ENCODE peak calls at places on chromosomes 1 and 21, in six cellular contexts. W is endothelial cell, L is left lung, I is mesothelial cell of epicardium, J is RWPE1, P is aorta. F is an unnamed sample.

GRCh38 chr1:195326325-195326724 is 1281.9 kb downstream of the KCNT2 start:
- DNase-seq in J (no peak), I (no peak), P (no peak), W (no peak), L (no peak), F (no peak)

GRCh38 chr1:247465796-247466195 is 7.9 kb upstream of the OR2B11 start:
- DNase-seq in P (no peak), L (no peak), W (no peak), J (no peak), I (no peak), F (no peak)

GRCh38 chr1:159853417-159853816 is 9.0 kb downstream of the VSIG8 start:
- DNase-seq in W (no peak), P (no peak), L (no peak), I (no peak), J (no peak), F (no peak)

GRCh38 chr1:30058966-30059365 is 664.4 kb downstream of the MATN1 start:
- DNase-seq in W (no peak), J (peak), P (no peak), L (no peak), I (no peak), F (no peak)

GRCh38 chr1:184025242-184025675 is 12.3 kb downstream of the COLGALT2 start:
- DNase-seq in W (no peak), P (peak), L (no peak), J (no peak), I (no peak), F (no peak)

GRCh38 chr1:88985033-88985432 is 7.4 kb downstream of the KYAT3 start:
- DNase-seq in P (no peak), I (no peak), L (no peak), W (no peak), J (peak), F (no peak)

GRCh38 chr1:64451449-64451848 is 18.5 kb upstream of the CACHD1 start:
- DNase-seq in P (no peak), W (no peak), I (no peak), J (no peak), L (no peak), F (no peak)

GRCh38 chr1:20266141-20266540 is 24.5 kb upstream of the VWA5B1 start:
- DNase-seq in I (no peak), W (no peak), L (no peak), P (no peak), J (no peak), F (no peak)

GRCh38 chr21:39385299-39386145 is 36.6 kb upstream of the HMGN1 start:
- DNase-seq in I (no peak), L (peak), W (peak), P (peak), J (no peak), F (peak)

GRCh38 chr1:221292652-221293051 is 413.4 kb downstream of the HLX start:
- DNase-seq in L (no peak), J (no peak), I (no peak), W (no peak), P (no peak), F (no peak)

GRCh38 chr1:198880397-198880796 is 241.6 kb downstream of the PTPRC start:
- DNase-seq in J (no peak), W (no peak), L (no peak), P (no peak), I (no peak), F (no peak)

GRCh38 chr1:46181343-46182260 is 5.3 kb upstream of the P3R3URF start:
- DNase-seq in I (no peak), L (no peak), P (no peak), J (no peak), W (no peak), F (no peak)

GRCh38 chr1:86394416-86394815 is 1.7 kb downstream of the ODF2L start:
- DNase-seq in W (no peak), I (no peak), J (no peak), L (no peak), P (no peak), F (no peak)

GRCh38 chr1:153775432-153776311 is 465 bp downstream of the SLC27A3 start:
- DNase-seq in W (peak), I (peak), L (peak), J (peak), P (peak), F (no peak)

GRCh38 chr1:203870256-203870655 is 8.9 kb downstream of the SNRPE start:
- DNase-seq in P (no peak), J (no peak), L (no peak), W (no peak), I (no peak), F (no peak)

GRCh38 chr1:19730793-19731192 is 66.1 kb downstream of the HTR6 start:
- DNase-seq in J (no peak), I (no peak), W (no peak), L (no peak), P (no peak), F (no peak)

GRCh38 chr1:9787702-9788101 is 36.1 kb downstream of the CLSTN1 start:
- DNase-seq in J (no peak), I (no peak), W (no peak), L (no peak), P (no peak), F (no peak)

GRCh38 chr1:209755926-209756607 is at the start of gene TRAF3IP3:
- DNase-seq in I (no peak), J (no peak), W (no peak), L (peak), P (peak), F (peak)

GRCh38 chr1:165397945-165398344 is 41.4 kb upstream of the LMX1A start:
- DNase-seq in W (peak), I (no peak), L (no peak), J (no peak), P (peak), F (no peak)

F was measured in suprapubic skin.